ENCODE peak calls at places on chromosome 6, in four cellular contexts. One of them, this sample, is unnamed.

GRCh38 chr6:42021847-42022754 is 28.2 kb upstream of the TAF8 start:
- DNase-seq in adrenal gland: no peak
- DNase-seq in adipocyte: no peak
- DNase-seq in Caco-2: no peak
- DNase-seq in this sample: no peak

GRCh38 chr6:157023958-157024357 is 246.8 kb downstream of the ARID1B start:
- DNase-seq in adrenal gland: peak; percentile 62
- DNase-seq in adipocyte: peak; percentile 25
- DNase-seq in Caco-2: no peak
- DNase-seq in this sample: no peak

GRCh38 chr6:131519670-131520436 is 53.2 kb upstream of the ARG1 start:
- DNase-seq in adrenal gland: peak; percentile 43
- DNase-seq in adipocyte: peak; percentile 64
- DNase-seq in Caco-2: peak; percentile 47
- DNase-seq in this sample: peak; percentile 28

GRCh38 chr6:15132854-15133670 is 112.8 kb upstream of the JARID2 start:
- DNase-seq in adrenal gland: no peak
- DNase-seq in adipocyte: peak; percentile 13
- DNase-seq in Caco-2: peak; percentile 12
- DNase-seq in this sample: no peak

GRCh38 chr6:6913346-6913745 is 194.4 kb upstream of the RREB1 start:
- DNase-seq in adrenal gland: no peak
- DNase-seq in adipocyte: no peak
- DNase-seq in Caco-2: no peak
- DNase-seq in this sample: no peak

GRCh38 chr6:41344865-41345264 is 9.5 kb downstream of the NCR2 start:
- DNase-seq in adrenal gland: no peak
- DNase-seq in adipocyte: no peak
- DNase-seq in Caco-2: no peak
- DNase-seq in this sample: no peak

GRCh38 chr6:26270121-26270861 is 94.7 kb upstream of the BTN3A2 start:
- DNase-seq in adrenal gland: no peak
- DNase-seq in adipocyte: no peak
- DNase-seq in Caco-2: no peak
- DNase-seq in this sample: peak; percentile 22

GRCh38 chr6:42845327-42845694 is 34.1 kb upstream of the RPL7L1 start:
- DNase-seq in adrenal gland: no peak
- DNase-seq in adipocyte: no peak
- DNase-seq in Caco-2: peak; percentile 64
- DNase-seq in this sample: no peak

GRCh38 chr6:143078468-143079324 is 18.0 kb downstream of the AIG1 start:
- DNase-seq in adrenal gland: no peak
- DNase-seq in adipocyte: no peak
- DNase-seq in Caco-2: no peak
- DNase-seq in this sample: no peak

GRCh38 chr6:77095936-77096627 is 367.2 kb downstream of the HTR1B start:
- DNase-seq in adrenal gland: no peak
- DNase-seq in adipocyte: no peak
- DNase-seq in Caco-2: no peak
- DNase-seq in this sample: no peak

GRCh38 chr6:37160922-37161778 is 8.8 kb upstream of the PIM1 start:
- DNase-seq in adrenal gland: no peak
- DNase-seq in adipocyte: peak; percentile 54
- DNase-seq in Caco-2: no peak
- DNase-seq in this sample: no peak

GRCh38 chr6:133341607-133342158 is 100.5 kb downstream of the EYA4 start:
- DNase-seq in adrenal gland: no peak
- DNase-seq in adipocyte: peak; percentile 86
- DNase-seq in Caco-2: no peak
- DNase-seq in this sample: peak; percentile 67

GRCh38 chr6:120558294-120558693 is 776.0 kb downstream of the TBC1D32 start:
- DNase-seq in adrenal gland: no peak
- DNase-seq in adipocyte: no peak
- DNase-seq in Caco-2: no peak
- DNase-seq in this sample: no peak

GRCh38 chr6:113997106-113997505 is 26.2 kb upstream of the HDAC2 start:
- DNase-seq in adrenal gland: no peak
- DNase-seq in adipocyte: peak; percentile 88
- DNase-seq in Caco-2: no peak
- DNase-seq in this sample: no peak

GRCh38 chr6:161166677-161167076 is 107.2 kb downstream of the AGPAT4 start:
- DNase-seq in adrenal gland: no peak
- DNase-seq in adipocyte: no peak
- DNase-seq in Caco-2: no peak
- DNase-seq in this sample: no peak

GRCh38 chr6:31079656-31080261 is 32.6 kb downstream of the C6orf15 start:
- DNase-seq in adrenal gland: peak; percentile 60
- DNase-seq in adipocyte: peak; percentile 91
- DNase-seq in Caco-2: peak; percentile 78
- DNase-seq in this sample: peak; percentile 76

GRCh38 chr6:157063176-157063934 is 260.0 kb downstream of the TMEM242 start:
- DNase-seq in adrenal gland: no peak
- DNase-seq in adipocyte: no peak
- DNase-seq in Caco-2: peak; percentile 6
- DNase-seq in this sample: no peak

GRCh38 chr6:108102965-108103364 is 28.4 kb upstream of the OSTM1 start:
- DNase-seq in adrenal gland: no peak
- DNase-seq in adipocyte: no peak
- DNase-seq in Caco-2: no peak
- DNase-seq in this sample: no peak

GRCh38 chr6:123875784-123876183 is 72.1 kb downstream of the NKAIN2 start:
- DNase-seq in adrenal gland: no peak
- DNase-seq in adipocyte: no peak
- DNase-seq in Caco-2: no peak
- DNase-seq in this sample: no peak

GRCh38 chr6:1322725-1323219 is 10.9 kb downstream of the FOXQ1 start:
- DNase-seq in adrenal gland: no peak
- DNase-seq in adipocyte: peak; percentile 84
- DNase-seq in Caco-2: peak; percentile 70
- DNase-seq in this sample: no peak

GRCh38 chr6:63816979-63817436 is 181.4 kb downstream of the PHF3 start:
- DNase-seq in adrenal gland: no peak
- DNase-seq in adipocyte: no peak
- DNase-seq in Caco-2: peak; percentile 13
- DNase-seq in this sample: peak; percentile 69

GRCh38 chr6:105459049-105459448 is 56.2 kb upstream of the PREP start:
- DNase-seq in adrenal gland: no peak
- DNase-seq in adipocyte: no peak
- DNase-seq in Caco-2: no peak
- DNase-seq in this sample: no peak

GRCh38 chr6:81683928-81684327 is 68.6 kb downstream of the TENT5A start:
- DNase-seq in adrenal gland: no peak
- DNase-seq in adipocyte: peak; percentile 48
- DNase-seq in Caco-2: no peak
- DNase-seq in this sample: no peak

GRCh38 chr6:107657755-107658461 is 166.2 kb downstream of the SCML4 start:
- DNase-seq in adrenal gland: peak; percentile 79
- DNase-seq in adipocyte: peak; percentile 89
- DNase-seq in Caco-2: no peak
- DNase-seq in this sample: peak; percentile 85

GRCh38 chr6:41373919-41374617 is 38.7 kb downstream of the NCR2 start:
- DNase-seq in adrenal gland: no peak
- DNase-seq in adipocyte: no peak
- DNase-seq in Caco-2: peak; percentile 5
- DNase-seq in this sample: no peak

GRCh38 chr6:34352305-34352937 is 40.0 kb downstream of the NUDT3 start:
- DNase-seq in adrenal gland: no peak
- DNase-seq in adipocyte: peak; percentile 38
- DNase-seq in Caco-2: no peak
- DNase-seq in this sample: no peak

GRCh38 chr6:44269921-44270525 is at the start of gene TMEM151B:
- DNase-seq in adrenal gland: no peak
- DNase-seq in adipocyte: no peak
- DNase-seq in Caco-2: no peak
- DNase-seq in this sample: no peak

GRCh38 chr6:147567141-147567805 is 58.8 kb downstream of the SAMD5 start:
- DNase-seq in adrenal gland: no peak
- DNase-seq in adipocyte: peak; percentile 35
- DNase-seq in Caco-2: no peak
- DNase-seq in this sample: no peak

GRCh38 chr6:160256445-160256844 is 2.2 kb downstream of the SLC22A2 start:
- DNase-seq in adrenal gland: no peak
- DNase-seq in adipocyte: no peak
- DNase-seq in Caco-2: no peak
- DNase-seq in this sample: no peak

GRCh38 chr6:13902922-13903321 is 21.8 kb upstream of the RNF182 start:
- DNase-seq in adrenal gland: no peak
- DNase-seq in adipocyte: no peak
- DNase-seq in Caco-2: no peak
- DNase-seq in this sample: no peak

GRCh38 chr6:151101116-151101810 is 138.5 kb upstream of the AKAP12 start:
- DNase-seq in adrenal gland: no peak
- DNase-seq in adipocyte: peak; percentile 57
- DNase-seq in Caco-2: no peak
- DNase-seq in this sample: no peak

GRCh38 chr6:13373488-13373886 is 45.1 kb upstream of the TBC1D7 start:
- DNase-seq in adrenal gland: no peak
- DNase-seq in adipocyte: no peak
- DNase-seq in Caco-2: no peak
- DNase-seq in this sample: no peak

GRCh38 chr6:30206152-30206551 is 7.1 kb downstream of the TRIM26 start:
- DNase-seq in adrenal gland: no peak
- DNase-seq in adipocyte: no peak
- DNase-seq in Caco-2: no peak
- DNase-seq in this sample: no peak

GRCh38 chr6:56758553-56758952 is 115.9 kb upstream of the DST start:
- DNase-seq in adrenal gland: no peak
- DNase-seq in adipocyte: no peak
- DNase-seq in Caco-2: no peak
- DNase-seq in this sample: no peak
- H3K4me1 ChIP-seq in adrenal gland: peaks cover 6% of the 10 kb centered on the region
- H3K4me1 ChIP-seq in adipocyte: peaks cover 41% of the 10 kb centered on the region
- H3K4me1 ChIP-seq in Caco-2: peaks cover 51% of the 10 kb centered on the region
- H3K4me1 ChIP-seq in this sample: no peaks in the 10 kb centered on the region

GRCh38 chr6:152186840-152187239 is 379.4 kb downstream of the ESR1 start:
- DNase-seq in adrenal gland: no peak
- DNase-seq in adipocyte: no peak
- DNase-seq in Caco-2: no peak
- DNase-seq in this sample: no peak
- H3K4me1 ChIP-seq in adrenal gland: no peaks in the 10 kb centered on the region
- H3K4me1 ChIP-seq in adipocyte: no peaks in the 10 kb centered on the region
- H3K4me1 ChIP-seq in Caco-2: no peaks in the 10 kb centered on the region
- H3K4me1 ChIP-seq in this sample: no peaks in the 10 kb centered on the region

GRCh38 chr6:167555836-167556235 is 230.9 kb downstream of the TTLL2 start:
- DNase-seq in adrenal gland: no peak
- DNase-seq in adipocyte: no peak
- DNase-seq in Caco-2: no peak
- DNase-seq in this sample: no peak

GRCh38 chr6:167559675-167560479 is 235.0 kb downstream of the TTLL2 start:
- DNase-seq in adrenal gland: no peak
- DNase-seq in adipocyte: no peak
- DNase-seq in Caco-2: peak; percentile 29
- DNase-seq in this sample: no peak

GRCh38 chr6:167554854-167555253 is 230.0 kb downstream of the TTLL2 start:
- DNase-seq in adrenal gland: no peak
- DNase-seq in adipocyte: no peak
- DNase-seq in Caco-2: no peak
- DNase-seq in this sample: no peak

GRCh38 chr6:167560673-167561569 is 236.0 kb downstream of the TTLL2 start:
- DNase-seq in adrenal gland: no peak
- DNase-seq in adipocyte: no peak
- DNase-seq in Caco-2: no peak
- DNase-seq in this sample: no peak

DNA sequence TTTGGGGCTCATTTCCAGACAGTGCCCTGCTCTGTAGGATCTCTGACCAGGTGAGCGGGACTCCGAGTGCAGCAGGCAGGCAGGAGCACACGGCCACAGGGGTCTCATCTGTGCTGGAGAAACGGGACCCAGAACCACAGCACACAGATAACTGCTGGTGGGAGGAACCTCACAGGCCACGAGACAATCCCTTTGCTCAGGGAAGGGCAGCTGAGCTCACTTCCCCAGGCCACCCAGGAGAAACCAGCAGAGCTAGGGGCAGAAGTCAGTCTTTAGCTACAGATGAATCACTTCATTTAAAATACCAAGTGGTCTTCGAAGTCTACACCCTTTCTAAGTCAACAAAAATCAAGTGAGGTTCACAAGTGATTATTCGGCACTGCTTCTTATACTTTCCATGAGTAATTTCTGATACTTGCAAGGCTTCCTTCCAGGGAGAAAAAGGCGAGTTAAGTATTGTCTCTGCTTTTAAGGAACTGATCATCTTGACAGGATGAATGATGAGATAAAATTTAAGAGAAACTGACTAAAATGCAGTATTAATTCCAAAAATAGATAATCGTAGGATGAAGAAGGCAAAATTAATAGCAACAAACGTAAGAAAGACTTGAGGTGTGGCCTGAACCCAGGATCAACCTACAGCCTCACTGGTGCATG is 233.5 kb downstream of the TTLL2 start:
- DNase-seq in adrenal gland: no peak
- DNase-seq in adipocyte: no peak
- DNase-seq in Caco-2: no peak
- DNase-seq in this sample: no peak
- H3K4me1 ChIP-seq in adrenal gland: no peaks in the 10 kb centered on the region
- H3K4me1 ChIP-seq in adipocyte: no peaks in the 10 kb centered on the region
- H3K4me1 ChIP-seq in Caco-2: peaks cover 21% of the 10 kb centered on the region
- H3K4me1 ChIP-seq in this sample: no peaks in the 10 kb centered on the region

GRCh38 chr6:158798311-158798710 is 20.9 kb downstream of the EZR start:
- DNase-seq in adrenal gland: no peak
- DNase-seq in adipocyte: no peak
- DNase-seq in Caco-2: no peak
- DNase-seq in this sample: no peak
- H3K4me1 ChIP-seq in adrenal gland: peaks cover 60% of the 10 kb centered on the region
- H3K4me1 ChIP-seq in adipocyte: peaks cover 26% of the 10 kb centered on the region
- H3K4me1 ChIP-seq in Caco-2: peaks cover 63% of the 10 kb centered on the region
- H3K4me1 ChIP-seq in this sample: peaks cover 28% of the 10 kb centered on the region

DNA sequence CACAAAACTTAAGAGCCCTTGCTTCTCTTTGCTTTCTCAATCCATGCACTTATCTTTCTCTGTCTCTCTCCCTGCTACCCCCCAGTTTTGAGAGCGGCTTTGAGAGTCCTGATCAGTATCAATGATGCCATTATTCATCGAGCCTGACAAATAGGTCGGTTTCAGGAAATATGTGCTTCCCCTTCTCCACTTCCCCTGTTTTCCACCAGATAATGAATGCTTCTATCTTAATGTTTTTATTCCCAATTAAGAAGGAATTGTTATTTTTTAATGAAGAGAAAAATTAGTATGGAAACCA is 117.7 kb downstream of the KIF13A start:
- DNase-seq in adrenal gland: no peak
- DNase-seq in adipocyte: no peak
- DNase-seq in Caco-2: no peak
- DNase-seq in this sample: no peak
- H3K4me1 ChIP-seq in adrenal gland: peaks cover 50% of the 10 kb centered on the region
- H3K4me1 ChIP-seq in adipocyte: peaks cover 67% of the 10 kb centered on the region
- H3K4me1 ChIP-seq in Caco-2: peaks cover 9% of the 10 kb centered on the region
- H3K4me1 ChIP-seq in this sample: no peaks in the 10 kb centered on the region